ENCODE peak calls at places on chromosomes 1 and 21, in four cellular contexts. T is HCT116, B is GM23338, A is neural progenitor cell. P is an unnamed sample. For H3K36me3, the result is how much of the 10 kb centered on the place peaks cover.

GRCh38 chr21:15309721-15310120 is 244.9 kb upstream of the NRIP1 start:
- DNase-seq in T (no peak), B (no peak), A (no peak), P (no peak)

GRCh38 chr21:31141389-31142021 is 103.2 kb upstream of the KRTAP19-8 start:
- DNase-seq in B (no peak), T (no peak), A (no peak), P (no peak)

GRCh38 chr1:167455786-167456446 is 62.4 kb downstream of the CD247 start:
- DNase-seq in A (peak), B (peak), T (no peak), P (no peak)

GRCh38 chr1:25623731-25624130 is 7.1 kb downstream of the MAN1C1 start:
- DNase-seq in A (no peak), T (no peak), B (no peak), P (no peak)

GRCh38 chr1:84763912-84764675 is 73.8 kb upstream of the SSX2IP start:
- DNase-seq in A (peak), T (no peak), B (peak), P (no peak)

GRCh38 chr1:85576642-85577420 is 3.7 kb upstream of the CCN1 start:
- DNase-seq in T (peak), A (peak), B (peak), P (no peak)

GRCh38 chr1:7044471-7044805 is 259.2 kb downstream of the CAMTA1 start:
- DNase-seq in T (no peak), A (no peak), B (peak), P (no peak)

GRCh38 chr1:62234709-62235108 is 40.1 kb downstream of the L1TD1 start:
- DNase-seq in A (no peak), B (no peak), T (no peak), P (no peak)

GRCh38 chr1:23372481-23372880 is 2.8 kb upstream of the ZNF436 start:
- DNase-seq in B (no peak), T (no peak), A (no peak), P (no peak)

GRCh38 chr1:207822124-207822601 is 70.3 kb downstream of the CD46 start:
- DNase-seq in T (no peak), B (no peak), A (no peak), P (no peak)

GRCh38 chr1:207823880-207824566 is 72.2 kb downstream of the CD46 start:
- DNase-seq in B (peak), A (peak), T (peak), P (no peak)

GRCh38 chr1:207822602-207823451 is 71.0 kb downstream of the CD46 start:
- DNase-seq in T (no peak), A (peak), B (peak), P (no peak)

GRCh38 chr1:207824691-207825090 is 72.8 kb downstream of the CD46 start:
- DNase-seq in A (no peak), T (no peak), B (no peak), P (no peak)

DNA sequence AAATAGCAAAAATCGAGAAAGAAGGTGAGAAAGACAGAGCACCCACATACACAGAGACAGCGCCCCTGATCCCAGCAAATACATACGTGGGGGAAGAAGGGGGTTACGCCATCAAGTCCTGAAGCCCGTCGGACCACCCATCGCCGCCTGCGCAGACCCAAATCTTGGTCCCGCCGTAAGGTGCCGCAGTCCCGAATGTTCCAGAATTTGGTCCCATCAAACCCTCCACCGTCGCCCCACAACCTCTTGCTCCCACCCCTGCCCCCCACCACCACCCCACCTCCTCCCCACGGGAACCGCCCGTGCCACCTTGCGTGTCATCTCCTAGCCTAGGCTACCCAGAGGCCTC is 71.7 kb downstream of the CD46 start:
- DNase-seq in B (no peak), T (no peak), A (no peak), P (no peak)
- H3K27ac ChIP-seq in B (no peak), T (no peak), A (no peak), P (no peak)

GRCh38 chr1:40746344-40747090 is 37.1 kb upstream of the KCNQ4 start:
- DNase-seq in A (no peak), T (no peak), B (no peak), P (no peak)
- H3K36me3 ChIP-seq in A (under half), T (under half), B (under half), P (half or more)

GRCh38 chr1:52602328-52603300 is at the start of gene GPX7:
- DNase-seq in B (peak), T (no peak), A (peak), P (no peak)
- TF ChIP-seq EZH2 in B (peak), T (no peak), A (peak), P (no peak)

GRCh38 chr1:43324810-43325209 is 12.8 kb upstream of the MPL start:
- DNase-seq in T (no peak), B (no peak), A (no peak), P (no peak)
- H3K27ac ChIP-seq in T (no peak), B (no peak), A (no peak), P (no peak)

GRCh38 chr1:27554777-27555699 is 48.9 kb downstream of the AHDC1 start:
- DNase-seq in A (no peak), B (no peak), T (no peak), P (no peak)
- H3K36me3 ChIP-seq in A (under half), B (under half), T (under half), P (under half)

P was measured in SK-N-MC.